ENCODE peak calls at places on chromosomes 7 and 10, in eight cellular contexts. L is pancreas, Z is fibroblast of lung, K is H9, Q is cardiac muscle cell, N is OCI-LY7, W is ovary, E is lower lobe of right lung. H is an unnamed sample. For H3K4me1, the result is how much of the 10 kb centered on the place peaks cover.

GRCh38 chr10:77036993-77037734 is 600.4 kb downstream of the KCNMA1 start:
- DNase-seq in W (no peak), L (no peak), N (peak), Z (peak), Q (peak), K (peak), E (no peak), H (no peak)

GRCh38 chr7:91556956-91557650 is 292.9 kb downstream of the FZD1 start:
- DNase-seq in L (no peak), W (no peak), K (no peak), Z (no peak), E (no peak), N (no peak), Q (peak), H (no peak)

GRCh38 chr10:101014966-101015581 is 15.5 kb downstream of the LZTS2 start:
- DNase-seq in W (no peak), L (peak), K (no peak), N (no peak), Z (peak), E (no peak), Q (peak), H (no peak)

GRCh38 chr7:27251136-27251512 is 8.5 kb downstream of the EVX1 start:
- DNase-seq in W (no peak), Q (no peak), Z (no peak), K (no peak), L (no peak), N (no peak), E (no peak), H (no peak)

GRCh38 chr7:112080974-112081373 is 125.2 kb downstream of the DOCK4 start:
- DNase-seq in K (no peak), L (no peak), N (peak), Q (peak), W (no peak), Z (peak), E (no peak), H (no peak)

GRCh38 chr7:69147631-69148030 is 450.6 kb upstream of the AUTS2 start:
- DNase-seq in K (no peak), Q (peak), E (no peak), Z (no peak), W (no peak), N (no peak), L (no peak), H (no peak)

GRCh38 chr10:4549254-4549653 is 276.8 kb upstream of the AKR1E2 start:
- DNase-seq in Q (no peak), N (no peak), L (no peak), W (no peak), Z (no peak), K (no peak), E (no peak), H (no peak)

GRCh38 chr10:16777473-16778370 is 39.5 kb downstream of the RSU1 start:
- DNase-seq in N (peak), L (no peak), K (no peak), Z (peak), E (no peak), Q (peak), W (peak), H (no peak)

GRCh38 chr10:114611617-114612016 is 46.5 kb downstream of the ABLIM1 start:
- DNase-seq in L (no peak), K (no peak), N (no peak), Q (no peak), W (no peak), Z (no peak), E (no peak), H (no peak)

GRCh38 chr7:116236020-116236630 is 25.8 kb downstream of the TES start:
- DNase-seq in E (no peak), W (no peak), L (no peak), N (peak), Q (peak), Z (peak), K (no peak), H (no peak)
- H3K4me1 ChIP-seq in E (under half), W (under half), L (under half), N (under half), Q (under half), Z (under half), K (under half), H (under half)

DNA sequence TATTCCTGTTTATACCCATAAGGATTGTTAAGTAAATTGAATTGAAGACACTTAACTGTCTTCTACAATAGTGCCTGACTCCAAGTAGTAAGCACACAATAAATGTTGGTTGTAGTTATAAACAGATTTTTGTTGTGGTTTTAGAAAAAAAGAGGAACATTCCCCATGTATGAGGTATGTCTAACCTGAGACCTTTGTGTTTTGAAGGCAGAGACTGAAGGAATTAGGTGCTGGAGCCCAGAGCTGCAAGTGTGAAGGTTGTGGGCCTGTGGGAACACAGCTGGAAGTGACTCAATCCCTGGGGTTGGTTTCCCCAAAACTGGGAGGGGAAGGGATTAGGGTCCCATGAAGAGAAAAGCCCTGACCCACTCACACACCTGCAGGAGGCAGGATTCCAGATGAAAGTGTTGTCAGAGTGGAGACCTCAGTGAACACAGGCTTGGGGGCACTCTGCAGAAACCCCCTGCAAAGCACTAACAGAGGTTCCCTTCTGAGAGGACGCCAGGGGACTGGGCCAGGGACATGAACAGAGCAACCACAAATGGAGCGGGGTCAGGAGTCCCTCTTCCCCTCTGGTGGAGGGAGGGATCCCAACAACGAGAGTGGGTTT is 265.1 kb upstream of the KLF14 start:
- DNase-seq in W (no peak), Z (peak), E (no peak), Q (no peak), K (no peak), L (no peak), N (no peak), H (no peak)
- TF ChIP-seq CTCF in W (no peak), Z (no peak), E (no peak), Q (no peak), K (no peak), L (no peak), N (no peak), H (no peak)

DNA sequence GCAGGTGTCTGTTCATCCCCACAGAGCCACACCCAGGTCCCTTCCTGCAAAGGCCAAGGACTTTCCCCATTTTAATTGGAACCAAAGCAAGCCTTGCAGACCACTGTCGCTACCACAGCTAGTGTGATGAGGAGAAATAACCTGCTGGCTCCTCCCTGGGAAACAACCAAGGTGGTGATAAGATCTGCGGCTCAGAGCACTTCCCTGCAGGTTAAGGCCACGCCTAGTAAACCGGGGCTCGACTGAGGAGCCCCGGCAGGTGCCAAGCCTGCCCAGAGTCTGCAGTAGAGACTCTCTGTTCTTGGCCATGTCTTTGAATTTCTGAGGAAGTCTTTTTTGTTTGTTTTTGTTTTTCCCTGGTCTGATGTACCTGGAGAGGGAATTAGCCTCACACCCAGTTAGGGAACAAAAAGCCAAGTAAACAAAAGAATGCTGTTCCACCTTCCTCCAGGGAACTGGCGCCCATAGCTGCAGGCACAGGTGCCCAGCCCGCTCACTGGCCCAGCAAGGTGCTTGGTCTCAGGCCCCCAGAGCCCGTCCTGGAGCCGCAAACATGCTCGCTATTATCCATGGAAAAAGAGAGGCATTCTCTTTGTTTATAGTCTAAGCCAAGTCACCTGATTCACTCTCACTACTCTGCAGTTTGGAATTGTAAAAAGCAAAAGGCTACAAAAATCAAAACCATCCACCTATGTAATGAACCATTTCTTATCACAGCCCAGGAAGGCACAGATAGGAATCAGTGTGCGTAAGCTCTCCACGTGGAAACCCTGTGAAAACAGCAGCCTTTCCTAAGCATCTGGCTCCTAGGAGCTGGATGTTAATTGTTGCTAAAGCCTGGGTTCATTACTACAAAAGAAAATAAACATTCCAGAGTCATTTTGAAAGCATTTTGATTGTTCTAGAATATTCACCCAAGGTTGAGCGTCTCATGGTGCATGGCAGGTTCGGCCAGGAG is 2.7 kb downstream of the GPR146 start:
- DNase-seq in L (peak), Q (no peak), N (no peak), E (peak), K (no peak), Z (no peak), W (peak), H (no peak)
- H3K4me1 ChIP-seq in L (under half), Q (under half), N (under half), E (half or more), K (under half), Z (under half), W (under half), H (half or more)

GRCh38 chr10:88392222-88392621 is 190.9 kb downstream of the RNLS start:
- DNase-seq in W (no peak), Z (no peak), K (no peak), Q (no peak), N (peak), E (no peak), L (no peak), H (no peak)

GRCh38 chr10:88386878-88387773 is 196.0 kb downstream of the RNLS start:
- DNase-seq in W (no peak), Z (peak), E (no peak), N (peak), L (no peak), Q (peak), K (peak), H (no peak)

GRCh38 chr10:88390041-88390440 is 193.1 kb downstream of the RNLS start:
- DNase-seq in Z (no peak), E (no peak), W (no peak), Q (no peak), K (no peak), L (no peak), N (no peak), H (no peak)

GRCh38 chr10:88386204-88386877 is 196.8 kb downstream of the RNLS start:
- DNase-seq in L (no peak), Z (peak), Q (peak), W (no peak), K (no peak), N (no peak), E (no peak), H (no peak)

DNA sequence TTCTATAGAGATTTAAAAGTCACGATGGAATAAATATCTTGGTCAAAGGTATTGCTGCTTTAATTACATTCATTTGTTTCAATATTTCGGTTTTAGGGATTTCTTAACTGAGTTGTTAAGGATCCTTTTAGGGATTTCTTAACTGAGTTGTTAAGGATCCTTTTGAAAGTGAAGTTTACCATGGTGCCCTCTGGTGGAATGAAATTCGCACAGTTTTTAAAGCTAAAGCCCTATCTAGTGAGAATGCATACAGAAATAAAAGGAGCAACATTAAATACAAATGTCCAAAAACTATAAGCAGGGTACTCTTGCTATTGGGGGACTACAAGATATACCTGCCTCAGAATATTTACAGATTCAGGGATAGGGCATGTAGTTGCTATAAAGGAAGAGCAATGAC is 193.7 kb downstream of the RNLS start:
- DNase-seq in E (no peak), K (no peak), Q (peak), Z (peak), W (no peak), L (no peak), N (peak), H (no peak)
- TF ChIP-seq CTCF in E (peak), K (peak), Q (peak), Z (peak), W (no peak), L (peak), N (peak), H (peak)

GRCh38 chr10:79148452-79149344 is 79.9 kb downstream of the ZMIZ1 start:
- DNase-seq in W (peak), L (no peak), E (peak), Q (no peak), N (no peak), K (no peak), Z (peak), H (no peak)

GRCh38 chr10:79147796-79148451 is 79.2 kb downstream of the ZMIZ1 start:
- DNase-seq in E (no peak), N (peak), L (no peak), Z (no peak), Q (no peak), W (no peak), K (no peak), H (no peak)

GRCh38 chr10:79150444-79150754 is 81.6 kb downstream of the ZMIZ1 start:
- DNase-seq in N (no peak), W (no peak), E (no peak), Z (no peak), K (no peak), L (no peak), Q (no peak), H (no peak)

GRCh38 chr10:79149662-79150443 is 81.1 kb downstream of the ZMIZ1 start:
- DNase-seq in L (no peak), N (peak), Z (peak), W (peak), E (peak), K (peak), Q (peak), H (peak)

GRCh38 chr10:79149345-79149661 is 80.5 kb downstream of the ZMIZ1 start:
- DNase-seq in Z (no peak), K (no peak), E (no peak), W (no peak), Q (no peak), N (no peak), L (no peak), H (no peak)
- H3K4me1 ChIP-seq in Z (half or more), K (under half), E (half or more), W (half or more), Q (half or more), N (under half), L (under half), H (half or more)